ENCODE peak calls at places on chromosomes 7 and 10, in six cellular contexts. Q is HCT116, J is GM12878, D is SK-N-SH, K is H1, L is K562. U is an unnamed sample.

GRCh38 chr7:24720283-24720682 is 37.0 kb downstream of the GSDME start:
- DNase-seq in Q (no peak), J (no peak), L (no peak), D (no peak), K (no peak), U (no peak)

GRCh38 chr10:25078659-25079429 is 62.4 kb downstream of the THNSL1 start:
- DNase-seq in J (no peak), K (no peak), Q (no peak), D (no peak), L (no peak), U (no peak)

GRCh38 chr7:3866279-3866678 is 565.2 kb downstream of the SDK1 start:
- DNase-seq in D (no peak), J (no peak), K (no peak), Q (no peak), L (no peak), U (no peak)

GRCh38 chr7:121563177-121563576 is 167.1 kb upstream of the FAM3C start:
- DNase-seq in L (no peak), Q (no peak), D (no peak), J (no peak), K (no peak), U (no peak)

GRCh38 chr7:85628187-85628586 is 441.3 kb upstream of the SEMA3D start:
- DNase-seq in D (peak), K (no peak), L (no peak), J (no peak), Q (no peak), U (no peak)

GRCh38 chr7:32501522-32501921 is 6.2 kb downstream of the AVL9 start:
- DNase-seq in Q (peak), L (no peak), D (no peak), J (no peak), K (no peak), U (no peak)

GRCh38 chr7:131331806-131332205 is 4.1 kb downstream of the MKLN1 start:
- DNase-seq in D (no peak), J (no peak), Q (no peak), K (no peak), L (no peak), U (no peak)

GRCh38 chr10:122875843-122876492 is 3.4 kb downstream of the FAM24B start:
- DNase-seq in K (peak), Q (no peak), D (no peak), L (no peak), J (no peak), U (no peak)

GRCh38 chr10:129758591-129759021 is 205.5 kb downstream of the EBF3 start:
- DNase-seq in K (peak), J (no peak), D (no peak), Q (no peak), L (no peak), U (no peak)

GRCh38 chr7:149850007-149850594 is 11.9 kb downstream of the ZNF862 start:
- DNase-seq in L (no peak), Q (no peak), K (no peak), J (no peak), D (no peak), U (no peak)

GRCh38 chr7:134750083-134751062 is 29.1 kb upstream of the CALD1 start:
- DNase-seq in L (peak), D (peak), K (peak), J (no peak), Q (peak), U (peak)

GRCh38 chr7:134747326-134747725 is 32.1 kb upstream of the CALD1 start:
- DNase-seq in K (no peak), Q (no peak), D (no peak), J (no peak), L (no peak), U (no peak)

GRCh38 chr7:134755422-134756022 is 23.9 kb upstream of the CALD1 start:
- DNase-seq in K (no peak), D (peak), L (no peak), J (no peak), Q (no peak), U (no peak)

GRCh38 chr7:134757938-134758337 is 21.5 kb upstream of the CALD1 start:
- DNase-seq in L (no peak), Q (no peak), J (no peak), D (no peak), K (no peak), U (no peak)

DNA sequence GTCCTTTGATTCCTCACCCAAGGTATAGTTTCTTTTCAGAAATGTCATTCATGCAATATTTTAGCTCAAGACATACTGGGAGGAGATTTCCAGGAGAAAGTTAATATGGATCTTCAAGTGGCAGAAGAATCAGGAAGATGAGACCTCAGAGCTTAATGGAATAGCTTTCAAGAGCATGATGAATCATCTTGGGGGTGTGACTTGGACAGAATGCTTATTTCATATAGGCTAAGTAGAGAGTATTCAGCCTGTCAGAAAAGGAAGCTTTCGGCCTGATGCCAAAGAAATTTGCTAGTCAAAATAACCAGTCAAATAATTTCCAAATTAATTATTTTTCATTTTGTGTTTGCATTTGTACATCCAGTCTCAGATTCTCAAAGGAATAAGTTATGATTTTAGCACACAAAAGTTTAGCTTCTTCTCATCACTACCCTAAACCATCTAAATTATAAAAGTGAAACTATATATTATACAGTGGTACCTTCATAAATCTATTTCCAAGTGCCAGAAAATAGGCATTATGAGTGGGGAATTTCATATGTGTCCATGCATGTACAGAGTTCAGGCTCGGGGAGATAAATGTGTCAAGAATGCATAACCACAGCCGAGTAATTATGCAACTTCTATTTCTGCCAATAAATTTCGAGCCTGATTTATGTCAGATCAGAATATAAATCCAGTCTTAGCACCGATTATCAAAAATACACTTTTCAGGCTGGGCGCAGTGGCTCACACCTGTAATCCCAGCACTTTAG is 27.3 kb upstream of the CALD1 start:
- DNase-seq in L (no peak), J (no peak), K (no peak), D (no peak), Q (no peak), U (no peak)
- TF ChIP-seq JUND in L (peak), J (no peak), K (no peak), D (peak), Q (no peak), U (no peak)

GRCh38 chr10:124220547-124220946 is 127.1 kb upstream of the CHST15 start:
- DNase-seq in J (no peak), D (no peak), L (no peak), Q (no peak), K (no peak), U (no peak)
- TF ChIP-seq JUND in J (no peak), D (no peak), L (no peak), Q (no peak), K (no peak), U (no peak)

DNA sequence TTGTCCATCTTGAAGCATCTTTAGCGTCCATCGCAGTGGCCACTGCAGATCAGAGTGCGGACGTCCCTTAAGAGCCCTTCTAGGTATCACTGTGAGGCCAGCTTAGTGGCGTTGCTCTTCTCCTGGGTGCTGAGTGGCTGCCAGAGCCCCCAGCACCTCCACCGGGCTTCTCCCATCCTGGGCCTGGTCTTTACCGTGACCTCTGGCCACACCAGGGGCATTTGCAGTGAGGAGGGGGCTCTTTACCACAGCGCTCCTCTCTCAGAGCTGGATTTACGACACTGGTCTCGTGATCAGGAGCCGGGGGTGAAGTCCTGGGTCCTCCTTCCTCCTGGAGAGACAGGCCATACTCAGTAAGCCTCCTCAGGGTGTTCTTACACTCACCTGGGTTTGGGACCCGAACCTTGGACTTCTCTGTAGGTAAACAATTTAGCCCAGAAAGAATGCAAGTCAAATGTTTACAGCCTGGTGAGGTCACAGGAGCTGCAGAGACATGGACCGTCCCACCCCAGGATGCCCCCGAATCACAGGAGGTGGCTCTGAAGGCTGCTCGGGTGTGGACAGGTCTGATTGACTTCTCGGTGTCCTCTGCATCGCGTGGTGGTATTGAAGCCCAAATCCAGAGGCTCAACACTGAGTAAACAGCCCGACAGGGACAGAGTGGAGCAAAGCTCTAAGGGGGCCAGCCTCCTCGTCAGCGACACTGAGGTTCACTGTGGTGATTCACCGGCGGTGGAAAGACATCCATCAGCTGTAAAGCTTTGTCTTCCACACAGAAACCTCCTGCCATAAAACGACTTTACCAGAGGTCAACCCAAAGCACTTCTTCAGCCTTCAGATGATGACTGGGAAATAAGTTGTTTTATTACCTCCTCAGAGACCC is 33.0 kb downstream of the JAKMIP3 start:
- DNase-seq in J (no peak), D (no peak), L (no peak), Q (no peak), K (peak), U (no peak)
- TF ChIP-seq JUND in J (no peak), D (no peak), L (no peak), Q (no peak), K (no peak), U (no peak)

GRCh38 chr10:19049577-19049976 is 976 bp downstream of the MALRD1 start:
- DNase-seq in D (no peak), J (no peak), Q (no peak), K (no peak), L (no peak), U (no peak)

GRCh38 chr10:19054289-19054688 is 5.7 kb downstream of the MALRD1 start:
- DNase-seq in K (no peak), D (no peak), J (no peak), Q (no peak), L (no peak), U (no peak)

GRCh38 chr10:19046709-19047108 is 1.9 kb upstream of the MALRD1 start:
- DNase-seq in K (no peak), Q (no peak), D (no peak), L (no peak), J (no peak), U (no peak)

GRCh38 chr10:19048479-19048878 is at the start of gene MALRD1:
- DNase-seq in Q (no peak), D (no peak), K (no peak), J (no peak), L (no peak), U (no peak)

GRCh38 chr10:19048901-19049300 is 300 bp downstream of the MALRD1 start:
- DNase-seq in Q (no peak), J (no peak), L (no peak), D (no peak), K (no peak), U (no peak)
- TF ChIP-seq JUND in Q (no peak), J (no peak), L (no peak), D (no peak), K (no peak), U (no peak)

DNA sequence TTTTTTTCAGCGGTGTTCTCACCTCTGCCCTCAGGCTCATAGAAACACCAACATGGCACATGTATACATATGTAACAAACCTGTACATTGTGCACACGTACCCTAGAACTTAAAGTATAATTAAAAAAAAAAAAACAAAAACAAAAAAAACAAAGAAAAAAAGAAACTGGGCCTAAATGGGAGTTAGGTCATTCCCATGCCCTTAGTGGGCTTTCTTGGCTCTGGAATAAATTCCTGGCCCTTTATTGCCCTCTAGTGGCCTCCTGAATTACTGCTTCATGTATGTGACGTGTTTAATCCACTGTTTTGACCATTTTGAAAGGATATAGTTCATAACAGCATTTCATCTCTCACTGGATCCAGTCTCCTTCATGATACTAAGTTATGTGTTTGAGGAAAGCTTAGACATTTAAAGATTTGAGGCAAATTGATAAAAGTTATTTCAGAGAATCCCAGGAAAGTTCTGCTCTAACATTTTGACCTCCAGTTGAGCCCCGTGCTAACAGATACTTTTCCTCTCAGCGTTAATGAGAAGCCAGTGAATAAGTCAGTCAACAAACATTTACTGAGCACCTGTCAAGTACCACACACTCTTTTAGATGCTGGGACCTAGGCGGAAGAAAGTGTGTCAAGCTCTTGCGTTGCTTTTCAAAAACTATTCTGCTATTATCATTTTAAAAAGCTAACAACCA is 54.7 kb upstream of the SYPL1 start:
- DNase-seq in L (peak), J (no peak), K (no peak), Q (peak), D (peak), U (peak)
- TF ChIP-seq JUND in L (peak), J (no peak), K (no peak), Q (no peak), D (no peak), U (no peak)

DNA sequence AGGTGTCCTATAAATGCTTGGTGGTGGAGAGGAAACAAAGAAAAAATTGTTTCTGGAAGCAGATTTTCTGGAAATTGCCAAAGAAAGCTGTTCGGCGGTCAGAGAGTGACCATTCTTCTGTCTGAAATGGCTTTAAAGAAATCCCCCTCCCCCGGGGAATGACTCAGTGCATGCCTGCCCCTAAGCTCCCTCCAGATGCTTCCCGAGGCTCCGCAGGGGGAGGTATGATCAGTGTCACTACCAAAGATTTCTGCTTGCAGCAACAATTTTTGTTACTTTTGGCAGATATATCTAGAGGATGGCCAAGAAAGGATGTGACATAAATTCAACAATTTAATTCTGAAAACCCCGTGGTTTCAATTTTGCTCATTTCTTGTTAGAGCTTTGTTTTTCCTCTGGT is 163.9 kb downstream of the JCAD start:
- DNase-seq in D (peak), L (no peak), Q (no peak), K (no peak), J (no peak), U (no peak)
- TF ChIP-seq JUND in D (peak), L (no peak), Q (no peak), K (peak), J (no peak), U (no peak)

GRCh38 chr10:76937056-76937665 is 700.4 kb downstream of the KCNMA1 start:
- DNase-seq in L (no peak), Q (no peak), D (peak), K (no peak), J (no peak), U (no peak)

GRCh38 chr10:76946268-76946667 is 691.3 kb downstream of the KCNMA1 start:
- DNase-seq in K (no peak), J (no peak), D (no peak), L (no peak), Q (no peak), U (no peak)

GRCh38 chr10:76944678-76945077 is 692.9 kb downstream of the KCNMA1 start:
- DNase-seq in K (no peak), Q (no peak), J (no peak), D (no peak), L (no peak), U (no peak)

GRCh38 chr10:76939862-76940495 is 697.6 kb downstream of the KCNMA1 start:
- DNase-seq in Q (no peak), K (no peak), D (peak), J (no peak), L (no peak), U (no peak)

DNA sequence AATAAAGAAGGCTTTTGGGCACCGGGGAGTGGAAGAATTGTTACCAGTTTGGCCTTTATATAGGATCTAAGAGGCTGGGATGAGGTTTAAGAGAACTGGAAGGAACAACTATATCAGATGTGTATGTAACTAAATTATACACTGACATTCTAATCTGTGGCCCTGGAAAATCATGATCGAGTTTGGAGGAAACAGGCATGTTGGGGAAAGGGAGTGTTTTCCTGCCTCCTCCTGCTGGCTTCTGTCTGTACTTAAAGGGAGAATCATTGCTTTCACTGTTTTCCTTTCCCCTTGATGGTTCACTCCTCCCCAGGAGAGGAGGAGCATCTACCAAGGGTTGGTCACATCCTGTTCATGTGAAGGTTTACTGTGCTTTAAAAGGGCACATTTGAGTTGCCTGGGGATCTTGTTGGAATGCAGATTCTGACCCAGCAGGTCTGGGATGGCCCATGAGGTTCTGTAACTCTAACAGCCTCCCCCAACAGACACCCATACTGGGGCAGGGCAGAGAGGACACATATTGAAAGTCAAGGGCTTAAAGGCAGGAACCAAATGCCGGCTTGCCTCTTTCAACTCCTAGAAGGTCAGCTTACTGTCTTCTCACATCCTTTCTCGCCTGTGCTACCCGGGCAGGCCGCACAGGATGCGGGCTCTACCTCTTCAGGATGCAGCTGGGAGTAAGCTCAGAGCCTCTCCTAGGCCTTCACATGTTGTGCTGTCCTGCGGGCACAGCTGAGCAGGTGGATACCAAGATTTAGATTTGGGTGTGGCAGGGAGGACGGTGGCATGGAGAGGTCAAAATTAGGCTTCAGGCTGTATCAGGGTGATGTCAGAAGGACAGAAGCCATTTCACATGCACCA is 694.8 kb downstream of the KCNMA1 start:
- DNase-seq in J (no peak), Q (no peak), L (no peak), D (peak), K (no peak), U (no peak)
- TF ChIP-seq JUND in J (no peak), Q (no peak), L (no peak), D (no peak), K (no peak), U (no peak)

GRCh38 chr7:101736077-101736476 is 81.3 kb upstream of the CUX1 start:
- DNase-seq in L (peak), Q (no peak), D (peak), K (no peak), J (no peak), U (no peak)

GRCh38 chr7:101728888-101729883 is 88.2 kb upstream of the CUX1 start:
- DNase-seq in K (no peak), D (no peak), L (peak), J (no peak), Q (peak), U (no peak)

GRCh38 chr7:101728128-101728527 is 89.3 kb upstream of the CUX1 start:
- DNase-seq in D (no peak), K (no peak), Q (no peak), L (no peak), J (no peak), U (no peak)

GRCh38 chr7:101731502-101732084 is 85.8 kb upstream of the CUX1 start:
- DNase-seq in Q (no peak), D (no peak), J (no peak), L (no peak), K (no peak), U (no peak)

GRCh38 chr7:101733713-101734475 is 83.5 kb upstream of the CUX1 start:
- DNase-seq in K (peak), J (no peak), D (peak), L (peak), Q (no peak), U (no peak)
- TF ChIP-seq JUND in K (no peak), J (no peak), D (no peak), L (no peak), Q (no peak), U (no peak)